ENCODE peak calls at places on chromosomes 5 and 9, in five cellular contexts. I, H, G, B and W are unnamed samples.

GRCh38 chr5:83069406-83069805 is 7.8 kb downstream of the TMEM167A start:
- DNase-seq in I (no peak), B (no peak), H (no peak), G (no peak), W (no peak)

GRCh38 chr9:5608298-5609254 is 20.3 kb upstream of the RIC1 start:
- DNase-seq in B (no peak), I (no peak), G (no peak), H (no peak), W (no peak)

GRCh38 chr9:677461-678097 is 163.9 kb upstream of the DMRT1 start:
- DNase-seq in I (no peak), H (no peak), G (no peak), B (no peak), W (no peak)

GRCh38 chr5:141934099-141934844 is 10.6 kb downstream of the DELE1 start:
- DNase-seq in B (no peak), H (no peak), G (no peak), I (no peak), W (no peak)

GRCh38 chr9:124145903-124146575 is 111.7 kb upstream of the NEK6 start:
- DNase-seq in B (no peak), H (no peak), I (peak; percentile 62), G (no peak), W (no peak)

GRCh38 chr9:81512641-81513040 is 176.7 kb downstream of the TLE1 start:
- DNase-seq in H (no peak), B (no peak), G (no peak), I (no peak), W (no peak)

GRCh38 chr5:21244982-21245381 is 1257.0 kb upstream of the CDH18 start:
- DNase-seq in I (no peak), B (no peak), H (no peak), G (no peak), W (no peak)

GRCh38 chr9:88746029-88746743 is 211.2 kb downstream of the NXNL2 start:
- DNase-seq in H (peak; percentile 72), B (no peak), I (peak; percentile 90), G (no peak), W (no peak)

GRCh38 chr5:150644496-150644895 is 4.0 kb downstream of the SYNPO start:
- DNase-seq in H (no peak), I (no peak), G (no peak), B (no peak), W (no peak)

GRCh38 chr9:33414263-33414662 is 11.9 kb upstream of the AQP7 start:
- DNase-seq in G (no peak), H (no peak), B (no peak), I (no peak), W (no peak)

GRCh38 chr5:5751496-5751895 is 329.0 kb downstream of the ICE1 start:
- DNase-seq in B (no peak), H (no peak), G (no peak), I (no peak), W (no peak)

GRCh38 chr9:100099722-100100042 is 639 bp downstream of the INVS start:
- DNase-seq in H (peak; percentile 57), B (no peak), G (peak; percentile 64), I (no peak), W (no peak)

GRCh38 chr5:65952259-65952658 is 25.9 kb downstream of the ERBIN start:
- DNase-seq in G (no peak), H (no peak), I (no peak), B (no peak), W (no peak)

GRCh38 chr9:104093162-104093561 is 947 bp upstream of the SMC2 start:
- DNase-seq in I (no peak), G (no peak), B (peak; percentile 2), H (peak; percentile 8), W (no peak)

GRCh38 chr9:105053209-105053652 is 125.3 kb upstream of the ABCA1 start:
- DNase-seq in I (no peak), B (no peak), G (peak; percentile 90), H (peak; percentile 56), W (no peak)

GRCh38 chr5:124628721-124629596 is 117.5 kb downstream of the ZNF608 start:
- DNase-seq in H (peak; percentile 93), G (peak; percentile 94), I (no peak), B (no peak), W (no peak)

GRCh38 chr9:134010774-134011173 is 14.5 kb upstream of the BRD3OS start:
- DNase-seq in I (no peak), H (no peak), G (no peak), B (no peak), W (no peak)

GRCh38 chr5:179153341-179153901 is 93.2 kb downstream of the ZNF354C start:
- DNase-seq in G (no peak), B (no peak), I (no peak), H (no peak), W (no peak)

GRCh38 chr5:131528682-131529081 is 106.3 kb downstream of the RAPGEF6 start:
- DNase-seq in B (no peak), I (no peak), G (no peak), H (peak; percentile 6), W (no peak)

GRCh38 chr9:119556129-119556875 is 187.1 kb upstream of the BRINP1 start:
- DNase-seq in I (no peak), G (peak; percentile 74), H (peak; percentile 87), B (peak; percentile 1), W (no peak)

GRCh38 chr5:149901511-149901910 is 43.1 kb downstream of the PDE6A start:
- DNase-seq in I (no peak), B (peak; percentile 6), G (no peak), H (no peak), W (no peak)

GRCh38 chr5:124114911-124115310 is 602.9 kb downstream of the CSNK1G3 start:
- DNase-seq in H (no peak), G (no peak), I (no peak), B (no peak), W (no peak)

GRCh38 chr5:145389047-145389446 is 446.1 kb downstream of the PRELID2 start:
- DNase-seq in H (no peak), B (no peak), I (no peak), G (no peak), W (no peak)

GRCh38 chr5:103013933-103014552 is 105.9 kb downstream of the GIN1 start:
- DNase-seq in I (no peak), G (no peak), H (no peak), B (no peak), W (no peak)

GRCh38 chr5:169668732-169669131 is 31.7 kb downstream of the DOCK2 start:
- DNase-seq in G (no peak), B (no peak), I (no peak), H (no peak), W (no peak)

GRCh38 chr9:4211806-4212205 is 88.1 kb downstream of the GLIS3 start:
- DNase-seq in G (no peak), I (no peak), B (no peak), H (no peak), W (no peak)

GRCh38 chr9:20319641-20320337 is 302.5 kb downstream of the MLLT3 start:
- DNase-seq in H (peak; percentile 81), B (peak; percentile 15), G (peak; percentile 71), I (peak; percentile 86), W (no peak)

GRCh38 chr5:83913593-83913992 is 192.9 kb upstream of the HAPLN1 start:
- DNase-seq in B (no peak), H (no peak), I (no peak), G (no peak), W (no peak)

GRCh38 chr9:109704546-109704945 is 75.5 kb upstream of the PALM2AKAP2 start:
- DNase-seq in G (no peak), B (no peak), I (no peak), H (no peak), W (no peak)

DNA sequence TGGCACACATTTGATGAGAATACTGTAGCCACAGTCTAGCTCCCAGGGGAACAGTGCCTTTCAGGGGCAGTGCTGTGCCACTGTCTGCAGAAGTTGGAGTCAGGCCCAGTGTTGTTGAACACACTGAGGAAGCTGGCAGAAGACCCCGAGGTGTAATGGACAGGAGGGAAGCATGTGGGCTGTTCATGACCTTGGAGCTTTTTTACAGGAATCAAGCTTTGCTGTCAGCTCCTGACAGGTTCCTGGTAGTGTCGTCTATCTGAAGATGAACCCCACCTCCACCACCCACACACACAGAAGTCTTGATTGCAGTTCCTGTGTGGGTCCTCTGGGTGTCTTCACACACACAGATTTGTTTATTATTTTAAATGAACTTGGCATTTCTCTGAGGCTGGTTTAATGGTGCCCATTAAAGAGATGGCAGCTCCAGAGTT is 40.3 kb upstream of the TNFAIP8 start:
- DNase-seq in G (peak; percentile 67), I (no peak), B (peak; percentile 75), H (peak; percentile 35), W (no peak)
- H3K27ac ChIP-seq in G (no peak overlapping the region), I (no peak overlapping the region), B (peak overlapping the region; percentile 41), H (no peak overlapping the region), W (no peak overlapping the region)

DNA sequence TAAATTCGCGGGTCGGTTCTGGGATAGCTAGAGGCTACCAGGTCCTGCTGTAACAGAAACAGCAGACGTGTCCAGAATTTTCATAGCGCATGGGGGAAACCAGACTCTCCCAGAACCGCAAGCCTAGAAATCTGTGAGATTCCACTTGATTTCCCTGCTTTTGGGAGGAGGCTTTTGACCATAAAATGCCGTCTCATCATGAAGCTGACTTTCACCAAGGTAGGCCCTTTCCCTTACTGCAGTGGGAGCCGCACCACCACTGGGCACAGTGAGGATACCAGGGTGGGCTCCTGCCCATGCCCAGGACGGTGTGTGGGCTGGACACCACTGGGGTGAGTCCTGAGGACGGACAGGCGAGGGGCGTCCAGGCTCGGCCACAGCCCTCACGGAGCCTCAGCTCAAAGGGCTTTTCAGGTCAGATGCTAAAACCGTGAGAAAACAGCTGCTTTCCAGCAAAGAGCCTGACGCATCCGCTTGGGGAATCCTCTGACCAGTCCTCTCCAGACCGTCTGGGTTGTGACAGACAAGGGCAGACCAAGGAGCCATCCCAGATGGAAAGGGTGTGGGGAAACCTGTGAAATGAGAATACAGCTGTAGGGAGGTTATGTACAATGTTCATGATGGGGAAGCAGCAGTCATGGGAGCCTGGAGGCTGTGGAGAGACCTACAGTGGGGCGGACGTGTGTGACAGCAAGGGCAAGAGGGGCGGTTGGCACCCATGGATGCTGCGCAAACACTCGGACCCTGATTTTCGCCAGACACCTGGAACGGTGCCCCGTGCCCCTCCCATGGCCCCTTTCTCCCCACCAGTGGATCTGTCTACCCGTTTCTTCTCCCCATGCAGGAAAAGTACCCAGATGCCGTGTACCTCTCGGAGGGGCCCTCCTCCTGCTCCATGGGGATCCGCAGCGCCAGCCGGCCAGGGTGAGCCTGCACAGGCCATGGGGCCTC is 59.2 kb downstream of the IPPK start:
- DNase-seq in I (no peak), B (no peak), G (no peak), H (no peak), W (no peak)
- H3K27ac ChIP-seq in I (peak overlapping the region; percentile 89), B (no peak overlapping the region), G (peak overlapping the region; percentile 58), H (no peak overlapping the region), W (peak overlapping the region; percentile 70)

GRCh38 chr9:98120476-98120875 is 1.5 kb upstream of the TRIM14 start:
- DNase-seq in H (peak; percentile 54), G (no peak), I (no peak), B (no peak), W (no peak)
- H3K27ac ChIP-seq in H (peak overlapping the region; percentile 65), G (peak overlapping the region; percentile 81), I (no peak overlapping the region), B (peak overlapping the region; percentile 55), W (peak overlapping the region; percentile 56)

GRCh38 chr9:130180516-130180915 is 8.3 kb downstream of the NCS1 start:
- DNase-seq in I (no peak), B (no peak), H (no peak), G (no peak), W (no peak)
- H3K27ac ChIP-seq in I (peak overlapping the region; percentile 96), B (no peak overlapping the region), H (no peak overlapping the region), G (peak overlapping the region; percentile 2), W (peak overlapping the region; percentile 24)

GRCh38 chr5:168209561-168209960 is 81.9 kb upstream of the WWC1 start:
- DNase-seq in I (no peak), H (no peak), B (no peak), G (no peak), W (no peak)
- H3K27ac ChIP-seq in I (no peak overlapping the region), H (no peak overlapping the region), B (no peak overlapping the region), G (no peak overlapping the region), W (no peak overlapping the region)